ENCODE peak calls at places on chromosomes 11 and 22, in four cellular contexts. X, Q, R and Z are unnamed samples.

GRCh38 chr22:19853879-19854777 is 546 bp downstream of the GNB1L start:
- DNase-seq in X (no peak), Q (no peak), R (no peak), Z (no peak)

GRCh38 chr22:17230239-17230638 is 11.0 kb upstream of the ADA2 start:
- DNase-seq in X (no peak), Q (no peak), R (no peak), Z (no peak)

GRCh38 chr22:19724927-19725661 is 1.8 kb downstream of the GP1BB start:
- DNase-seq in X (no peak), Q (no peak), R (no peak), Z (no peak)

GRCh38 chr22:17371446-17371845 is 2.2 kb downstream of the CECR2 start:
- DNase-seq in X (no peak), Q (no peak), R (no peak), Z (no peak)

GRCh38 chr22:19477321-19478085 is 1.5 kb downstream of the UFD1 start:
- DNase-seq in X (no peak), Q (no peak), R (no peak), Z (no peak)

GRCh38 chr11:134815404-134815803 is 403.4 kb upstream of the B3GAT1 start:
- DNase-seq in X (no peak), Q (no peak), R (no peak), Z (no peak)

GRCh38 chr22:38831166-38831945 is 12.5 kb downstream of the NPTXR start:
- DNase-seq in X (no peak), Q (no peak), R (peak), Z (no peak)

GRCh38 chr11:1887451-1888346 is 4.0 kb downstream of the PRR33 start:
- DNase-seq in X (no peak), Q (no peak), R (no peak), Z (no peak)

GRCh38 chr11:127639916-127640315 is 639.3 kb upstream of the KIRREL3 start:
- DNase-seq in X (no peak), Q (no peak), R (no peak), Z (no peak)

GRCh38 chr11:91100432-91100831 is 877.6 kb upstream of the CHORDC1 start:
- DNase-seq in X (no peak), Q (no peak), R (no peak), Z (no peak)

GRCh38 chr11:107590460-107591097 is 368 bp upstream of the ELMOD1 start:
- DNase-seq in X (no peak), Q (no peak), R (no peak), Z (no peak)

GRCh38 chr22:19984201-19984753 is 32.3 kb downstream of the ARVCF start:
- DNase-seq in X (peak), Q (no peak), R (peak), Z (peak)

DNA sequence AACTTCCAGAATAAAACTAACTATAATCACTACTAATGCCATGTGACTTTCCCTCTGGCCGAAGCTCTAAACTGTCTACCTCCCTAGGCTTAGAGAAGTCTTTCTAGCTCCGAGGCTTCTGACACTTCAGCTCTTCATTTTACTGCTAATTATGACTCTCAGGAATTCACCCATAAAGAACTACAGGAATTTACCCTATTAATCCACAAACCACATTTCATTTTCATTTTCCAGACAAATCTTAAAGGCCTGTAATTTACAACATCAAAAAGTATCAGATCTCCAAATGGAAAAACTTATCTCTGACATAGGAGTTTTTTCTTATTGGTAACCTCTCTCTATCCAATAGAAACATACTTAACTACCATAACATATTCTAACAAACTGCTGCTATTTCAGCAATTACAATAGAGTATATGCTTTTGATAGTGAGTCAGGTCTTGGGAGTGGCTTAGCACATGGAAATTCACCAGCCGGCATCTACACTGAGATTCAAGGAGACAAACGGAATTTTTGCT is 33.4 kb downstream of the MRTFA start:
- DNase-seq in X (no peak), Q (no peak), R (peak), Z (no peak)
- H3K4me3 ChIP-seq in X (no peak), Q (no peak), R (no peak), Z (no peak)

GRCh38 chr22:22935546-22936157 is 48.0 kb downstream of the IGLL5 start:
- DNase-seq in X (no peak), Q (no peak), R (no peak), Z (no peak)
- TF ChIP-seq CTCF in X (no peak), Q (no peak), R (no peak), Z (no peak)

GRCh38 chr22:36293606-36294292 is 40.8 kb downstream of the APOL1 start:
- DNase-seq in X (no peak), Q (no peak), R (no peak), Z (no peak)

GRCh38 chr22:36296690-36297089 is 43.8 kb downstream of the APOL1 start:
- DNase-seq in X (no peak), Q (no peak), R (no peak), Z (no peak)

GRCh38 chr22:36294801-36295200 is 41.9 kb downstream of the APOL1 start:
- DNase-seq in X (no peak), Q (no peak), R (no peak), Z (no peak)

GRCh38 chr22:36294293-36294620 is 41.3 kb downstream of the APOL1 start:
- DNase-seq in X (no peak), Q (no peak), R (no peak), Z (no peak)

GRCh38 chr22:36295247-36295646 is 42.3 kb downstream of the APOL1 start:
- DNase-seq in X (no peak), Q (no peak), R (no peak), Z (no peak)
- H3K4me3 ChIP-seq in X (no peak), Q (no peak), R (no peak), Z (no peak)

GRCh38 chr22:42356547-42356946 is 75.7 kb downstream of the NFAM1 start:
- DNase-seq in X (no peak), Q (no peak), R (no peak), Z (no peak)

GRCh38 chr22:42357221-42357620 is 75.0 kb downstream of the NFAM1 start:
- DNase-seq in X (no peak), Q (no peak), R (no peak), Z (no peak)

GRCh38 chr22:42357634-42358296 is 74.4 kb downstream of the NFAM1 start:
- DNase-seq in X (no peak), Q (no peak), R (no peak), Z (no peak)

GRCh38 chr22:42350373-42350772 is 79.9 kb upstream of the TCF20 start:
- DNase-seq in X (no peak), Q (no peak), R (no peak), Z (no peak)

GRCh38 chr22:42353883-42354727 is 78.1 kb downstream of the NFAM1 start:
- DNase-seq in X (no peak), Q (no peak), R (no peak), Z (no peak)
- TF ChIP-seq CTCF in X (no peak), Q (no peak), R (no peak), Z (peak)

DNA sequence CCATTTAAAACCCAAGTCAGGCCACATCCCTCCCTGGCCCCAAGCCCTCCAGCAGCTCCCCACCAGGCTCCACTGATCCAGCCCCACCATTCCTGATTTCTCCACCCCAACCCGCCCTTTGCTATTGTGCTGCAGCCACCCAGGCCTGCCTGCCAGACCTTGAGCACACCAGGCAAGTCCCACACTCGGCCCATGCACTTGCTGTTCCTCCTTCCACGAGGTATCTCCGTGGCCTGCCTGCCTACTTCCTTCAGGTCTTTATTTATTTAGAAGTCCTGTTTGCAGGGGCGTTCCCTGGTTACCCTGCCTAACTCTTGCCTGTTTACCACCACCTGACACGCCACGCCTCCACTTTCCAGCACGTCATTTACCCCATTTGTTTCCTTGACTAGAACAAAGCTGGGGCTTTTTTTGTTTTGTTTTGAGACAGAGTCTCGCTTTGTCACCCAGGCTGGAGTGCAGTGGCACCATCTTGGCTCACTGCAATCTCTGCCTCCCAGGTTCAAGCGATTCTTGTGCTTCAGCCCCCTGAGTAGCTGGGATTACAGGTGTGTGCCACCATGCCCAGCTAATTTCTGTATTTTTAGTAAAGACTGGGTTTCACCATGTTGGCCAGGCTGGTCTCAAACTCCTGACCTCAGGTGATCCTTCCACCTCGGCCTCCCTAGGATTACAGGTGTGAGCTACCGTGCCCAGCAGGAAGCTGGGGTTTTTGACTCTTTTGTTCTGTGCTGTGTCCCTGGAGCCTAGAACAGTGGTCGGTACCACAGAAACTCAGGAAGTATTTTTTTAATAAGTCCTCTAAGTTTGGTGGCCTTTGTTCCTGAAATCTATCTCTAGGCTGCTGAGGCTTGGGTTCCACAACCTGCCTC is 6.7 kb downstream of the CENPM start:
- DNase-seq in X (no peak), Q (no peak), R (no peak), Z (no peak)
- H3K4me3 ChIP-seq in X (no peak), Q (no peak), R (no peak), Z (no peak)

GRCh38 chr11:119889111-119889510 is 160.1 kb upstream of the NECTIN1 start:
- DNase-seq in X (no peak), Q (no peak), R (no peak), Z (no peak)

GRCh38 chr11:119886667-119887230 is 157.7 kb upstream of the NECTIN1 start:
- DNase-seq in X (no peak), Q (no peak), R (no peak), Z (no peak)

GRCh38 chr11:119889728-119890280 is 160.8 kb upstream of the NECTIN1 start:
- DNase-seq in X (no peak), Q (no peak), R (no peak), Z (no peak)

GRCh38 chr11:119885861-119886567 is 157.0 kb upstream of the NECTIN1 start:
- DNase-seq in X (no peak), Q (no peak), R (no peak), Z (no peak)

GRCh38 chr11:119888119-119888518 is 159.1 kb upstream of the NECTIN1 start:
- DNase-seq in X (no peak), Q (no peak), R (no peak), Z (no peak)
- TF ChIP-seq CTCF in X (no peak), Q (no peak), R (no peak), Z (no peak)

GRCh38 chr22:50025993-50026392 is 13.4 kb upstream of the IL17REL start:
- DNase-seq in X (no peak), Q (no peak), R (no peak), Z (no peak)
- H3K4me3 ChIP-seq in X (no peak), Q (no peak), R (no peak), Z (no peak)

DNA sequence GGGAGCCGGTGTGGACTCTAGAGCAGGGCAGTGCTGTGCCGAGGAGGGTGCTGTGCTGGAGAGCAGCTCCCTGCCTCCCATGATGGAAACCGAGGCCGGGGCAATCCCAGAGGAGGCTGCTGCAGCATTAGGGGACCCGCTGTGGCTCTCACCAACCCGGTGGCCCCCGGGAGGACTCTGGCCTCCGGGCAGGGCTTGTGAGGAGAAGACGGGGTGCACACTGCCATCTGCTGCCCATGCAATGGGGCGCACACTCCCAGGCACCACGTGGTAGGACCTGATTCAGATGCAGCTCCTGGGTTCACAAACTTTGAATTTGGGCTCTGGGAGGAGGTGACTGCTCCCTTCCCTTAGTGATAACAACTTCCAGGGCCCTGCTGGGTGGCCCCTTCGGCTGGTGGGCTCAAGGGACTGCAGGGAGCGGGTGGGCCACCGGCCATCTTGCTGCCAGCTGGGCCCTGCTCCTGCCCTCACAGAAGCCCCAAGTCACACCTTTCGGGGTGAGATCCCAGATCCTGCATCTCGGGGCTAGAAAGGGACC is 93.8 kb upstream of the FGF3 start:
- DNase-seq in X (no peak), Q (no peak), R (no peak), Z (no peak)
- TF ChIP-seq CTCF in X (no peak), Q (peak), R (peak), Z (peak)